ENCODE peak calls at places on chromosomes 12 and 14, in six cellular contexts. B, A, I, O, Z and M are unnamed samples.

GRCh38 chr12:62657363-62657632 is 190.7 kb downstream of the MON2 start:
- DNase-seq in Z (no peak), A (no peak), O (no peak), I (no peak), B (no peak), M (no peak)

GRCh38 chr14:69928111-69928523 is 48.9 kb downstream of the SMOC1 start:
- DNase-seq in Z (no peak), B (peak), I (no peak), O (peak), A (no peak), M (no peak)

GRCh38 chr14:33682746-33683145 is 268.1 kb downstream of the EGLN3 start:
- DNase-seq in I (no peak), A (no peak), O (no peak), Z (no peak), B (no peak), M (no peak)

GRCh38 chr12:125271850-125272249 is 206.6 kb downstream of the AACS start:
- DNase-seq in I (no peak), O (no peak), A (no peak), Z (no peak), B (peak), M (no peak)

GRCh38 chr12:49892084-49892731 is 11.5 kb downstream of the FAIM2 start:
- DNase-seq in I (no peak), Z (no peak), B (no peak), O (no peak), A (no peak), M (no peak)

GRCh38 chr14:95332641-95333040 is 12.9 kb upstream of the CLMN start:
- DNase-seq in Z (no peak), A (no peak), O (no peak), B (no peak), I (no peak), M (no peak)

GRCh38 chr12:122868471-122869177 is 27.3 kb downstream of the VPS37B start:
- DNase-seq in Z (no peak), O (no peak), B (no peak), I (no peak), A (no peak), M (no peak)

GRCh38 chr12:116561181-116561821 is 2.1 kb downstream of the MAP1LC3B2 start:
- DNase-seq in B (no peak), Z (no peak), I (no peak), A (no peak), O (no peak), M (no peak)

GRCh38 chr14:69010632-69011031 is 31.5 kb upstream of the ACTN1 start:
- DNase-seq in B (no peak), O (peak), I (no peak), Z (no peak), A (no peak), M (no peak)

GRCh38 chr14:22010532-22011242 is 337.1 kb upstream of the OR4E1 start:
- DNase-seq in Z (no peak), B (no peak), O (no peak), A (no peak), I (no peak), M (no peak)

GRCh38 chr12:98870521-98870920 is 225.4 kb downstream of the APAF1 start:
- DNase-seq in O (no peak), A (no peak), Z (no peak), B (peak), I (no peak), M (no peak)

GRCh38 chr14:26828741-26829140 is 230.9 kb upstream of the NOVA1 start:
- DNase-seq in Z (no peak), O (no peak), I (no peak), A (no peak), B (no peak), M (no peak)

GRCh38 chr14:76920572-76921175 is 94.5 kb downstream of the LRRC74A start:
- DNase-seq in O (no peak), A (no peak), I (peak), Z (no peak), B (no peak), M (no peak)

GRCh38 chr12:90627180-90627896 is 327.6 kb downstream of the CCER1 start:
- DNase-seq in I (no peak), A (no peak), B (no peak), Z (no peak), O (no peak), M (no peak)

GRCh38 chr14:78448483-78449094 is 278.4 kb downstream of the NRXN3 start:
- DNase-seq in I (peak), A (no peak), Z (no peak), O (peak), B (peak), M (no peak)

GRCh38 chr14:53218161-53218560 is 65.0 kb upstream of the DDHD1 start:
- DNase-seq in A (no peak), O (no peak), B (no peak), I (no peak), Z (no peak), M (no peak)

GRCh38 chr14:77007339-77007974 is 21.1 kb downstream of the IRF2BPL start:
- DNase-seq in B (no peak), Z (no peak), I (no peak), O (no peak), A (no peak), M (no peak)

GRCh38 chr12:3030821-3031415 is 46.3 kb upstream of the TSPAN9 start:
- DNase-seq in A (no peak), I (peak), B (no peak), Z (no peak), O (no peak), M (no peak)

GRCh38 chr14:52607061-52607460 is 54.4 kb downstream of the GPR137C start:
- DNase-seq in A (no peak), I (no peak), Z (no peak), O (no peak), B (peak), M (no peak)